ENCODE peak calls at places on chromosomes 2 and 18, in eight cellular contexts. U, J, C, D, I, K, Y and Q are unnamed samples.

GRCh38 chr18:22847392-22847791 is 85.7 kb upstream of the RBBP8 start:
- DNase-seq in U (peak; percentile 51), J (no peak), C (no peak), D (peak; percentile 31), I (no peak), K (no peak), Y (no peak), Q (peak; percentile 82)

GRCh38 chr2:56743807-56744206 is 560.0 kb downstream of the CCDC85A start:
- DNase-seq in U (no peak), J (no peak), C (no peak), D (no peak), I (no peak), K (no peak), Y (no peak), Q (no peak)

GRCh38 chr2:126911111-126911796 is 12.6 kb downstream of the TEX51 start:
- DNase-seq in U (no peak), J (no peak), C (no peak), D (no peak), I (peak; percentile 13), K (no peak), Y (no peak), Q (no peak)

GRCh38 chr2:70362661-70363060 is 60.8 kb upstream of the FAM136A start:
- DNase-seq in U (no peak), J (no peak), C (no peak), D (no peak), I (no peak), K (no peak), Y (no peak), Q (no peak)

GRCh38 chr2:98572211-98572610 is 36.1 kb downstream of the COA5 start:
- DNase-seq in U (no peak), J (no peak), C (no peak), D (no peak), I (no peak), K (no peak), Y (no peak), Q (no peak)

GRCh38 chr2:188345439-188345838 is 53.8 kb downstream of the GULP1 start:
- DNase-seq in U (peak; percentile 27), J (no peak), C (no peak), D (no peak), I (no peak), K (no peak), Y (no peak), Q (peak; percentile 46)

GRCh38 chr2:85009019-85009618 is 38.2 kb downstream of the KCMF1 start:
- DNase-seq in U (no peak), J (no peak), C (no peak), D (no peak), I (no peak), K (no peak), Y (no peak), Q (no peak)

GRCh38 chr2:74142340-74142739 is 5.4 kb downstream of the BOLA3 start:
- DNase-seq in U (no peak), J (no peak), C (no peak), D (no peak), I (peak; percentile 78), K (no peak), Y (no peak), Q (no peak)

GRCh38 chr2:222052934-222053367 is 245.8 kb downstream of the PAX3 start:
- DNase-seq in U (no peak), J (peak; percentile 82), C (no peak), D (no peak), I (peak; percentile 91), K (peak; percentile 22), Y (no peak), Q (no peak)

GRCh38 chr18:9740076-9740475 is 32.0 kb downstream of the RAB31 start:
- DNase-seq in U (no peak), J (no peak), C (no peak), D (no peak), I (no peak), K (no peak), Y (no peak), Q (no peak)

GRCh38 chr18:9741461-9741820 is 33.3 kb downstream of the RAB31 start:
- DNase-seq in U (no peak), J (no peak), C (no peak), D (no peak), I (no peak), K (no peak), Y (no peak), Q (no peak)

GRCh38 chr18:9741821-9742541 is 33.9 kb downstream of the RAB31 start:
- DNase-seq in U (no peak), J (no peak), C (no peak), D (no peak), I (peak; percentile 76), K (no peak), Y (peak; percentile 19), Q (no peak)

GRCh38 chr18:9743200-9744016 is 35.3 kb downstream of the RAB31 start:
- DNase-seq in U (peak; percentile 98), J (no peak), C (peak; percentile 95), D (peak; percentile 93), I (peak; percentile 87), K (peak; percentile 96), Y (peak; percentile 88), Q (peak; percentile 80)

DNA sequence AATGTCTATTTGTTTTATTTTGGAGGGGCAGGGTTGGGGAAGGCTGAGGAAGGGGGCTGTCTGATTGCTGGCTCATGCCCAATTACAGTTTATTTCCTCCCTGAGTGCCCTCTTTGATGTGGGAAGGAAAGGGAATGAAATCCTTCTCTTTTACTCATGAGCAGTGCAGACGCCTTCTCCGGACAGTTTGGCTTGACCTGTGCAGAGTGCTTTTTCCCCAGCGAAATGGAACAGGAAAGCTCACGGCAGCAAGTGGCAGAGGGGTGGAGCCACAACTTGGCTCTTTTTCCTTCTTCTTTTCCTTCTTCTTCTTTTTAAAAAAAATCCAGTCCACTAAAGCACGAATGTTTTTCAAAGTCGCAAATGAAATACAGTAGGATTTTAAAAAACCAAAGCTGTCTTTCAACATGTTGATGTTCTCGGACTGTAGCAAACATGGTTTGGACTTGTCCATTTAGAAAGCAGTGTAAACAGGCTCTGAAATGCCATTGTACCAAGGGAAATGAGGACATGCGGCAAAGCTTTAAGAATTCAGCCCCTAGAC is 34.6 kb downstream of the RAB31 start:
- DNase-seq in U (peak; percentile 36), J (no peak), C (no peak), D (no peak), I (peak; percentile 20), K (no peak), Y (no peak), Q (no peak)
- H3K4me3 ChIP-seq in U (no peak overlapping the region), J (no peak overlapping the region), C (no peak overlapping the region), D (no peak overlapping the region), I (no peak overlapping the region), K (peak overlapping the region; percentile 13), Y (no peak overlapping the region), Q (peak overlapping the region; percentile 3)

DNA sequence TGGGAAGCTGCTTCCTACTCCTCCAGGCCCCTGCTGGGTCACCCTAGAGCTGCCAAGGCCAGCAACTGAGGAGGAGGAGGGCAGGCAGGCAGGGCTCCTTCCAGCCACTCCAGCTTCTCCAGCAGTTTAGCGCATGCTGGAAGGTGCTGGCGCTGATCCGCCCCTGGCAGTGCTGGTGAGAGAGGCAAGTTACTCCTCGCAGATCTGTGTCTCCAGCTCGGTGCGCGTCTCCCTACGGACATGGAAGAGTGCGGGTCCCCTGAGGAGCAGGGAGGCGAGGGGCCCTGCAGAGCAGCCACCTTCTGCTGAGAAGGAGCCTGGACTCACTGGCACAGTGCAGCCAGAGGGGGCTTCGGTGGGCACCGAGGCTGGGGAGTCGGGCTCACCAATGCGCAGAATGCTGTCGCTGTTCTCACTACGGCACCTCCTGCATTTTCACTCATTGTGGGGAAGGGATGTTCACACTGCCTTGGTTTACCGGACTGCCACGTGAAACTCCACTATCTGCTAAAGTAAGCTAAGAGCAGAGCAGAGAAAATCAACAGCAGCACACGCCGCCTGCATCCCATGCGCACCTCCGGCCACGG is 206.0 kb downstream of the HDAC4 start:
- DNase-seq in U (no peak), J (no peak), C (no peak), D (no peak), I (no peak), K (no peak), Y (no peak), Q (no peak)
- H3K9ac ChIP-seq in U (no peak overlapping the region), J (peak overlapping the region; percentile 61), C (no peak overlapping the region), D (no peak overlapping the region), I (no peak overlapping the region), K (no peak overlapping the region), Y (no peak overlapping the region), Q (no peak overlapping the region)

DNA sequence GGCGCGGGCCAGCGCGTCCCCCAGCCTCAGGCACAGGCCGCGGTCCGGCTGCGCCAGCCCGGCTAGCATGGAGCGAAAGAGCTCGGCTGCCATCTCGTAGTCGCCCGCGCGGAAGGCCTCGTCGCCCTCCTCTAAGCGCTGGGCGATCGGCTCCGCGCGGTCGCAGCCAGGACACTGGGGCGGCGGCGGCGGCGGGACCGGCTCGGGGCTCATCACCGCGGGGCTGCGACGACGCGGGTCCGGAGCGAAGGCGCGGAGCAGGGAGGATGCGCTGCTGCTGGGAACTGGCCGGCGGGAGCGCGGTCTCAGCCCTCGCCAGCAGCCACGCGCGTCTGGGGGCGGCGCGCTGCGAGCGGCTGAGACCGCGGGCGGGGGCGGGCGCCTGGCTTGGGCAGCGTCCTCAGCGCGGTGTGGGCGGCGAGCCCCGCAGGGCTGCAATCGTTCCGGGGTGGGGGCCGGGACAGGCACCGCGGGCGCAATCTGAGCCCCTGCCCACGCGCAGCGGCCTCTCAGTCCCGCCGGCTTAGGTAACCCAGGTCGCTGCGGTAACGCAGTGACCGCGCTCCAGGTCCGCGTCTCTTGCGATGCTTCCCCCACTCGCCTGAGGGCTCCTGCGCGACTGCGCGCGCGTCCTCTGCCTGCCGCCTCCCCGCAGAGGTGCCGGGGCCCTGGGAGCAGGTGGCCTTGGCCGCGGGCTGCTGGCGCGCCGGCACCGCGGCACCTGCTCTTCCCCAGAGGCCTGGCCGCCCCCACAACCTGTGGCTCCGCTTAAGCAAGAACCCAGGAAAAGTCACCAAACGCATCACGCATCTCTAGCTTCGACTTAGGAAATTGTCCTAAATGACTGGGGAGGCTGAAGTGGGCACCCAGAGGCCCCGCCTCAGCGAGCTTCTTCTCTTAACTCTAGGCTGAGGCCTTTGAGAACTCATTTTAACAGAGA is at the start of gene LONRF2:
- DNase-seq in U (no peak), J (peak; percentile 30), C (no peak), D (no peak), I (peak; percentile 69), K (no peak), Y (no peak), Q (peak; percentile 75)
- H3K4me3 ChIP-seq in U (peak within 1 kb of the TSS; percentile 38), J (peak within 1 kb of the TSS; percentile 90), C (peak within 1 kb of the TSS; percentile 24), D (peak within 1 kb of the TSS; percentile 17), I (peak within 1 kb of the TSS; percentile 61), K (no peak within 1 kb of the TSS), Y (peak within 1 kb of the TSS; percentile 81), Q (peak within 1 kb of the TSS; percentile 73)

DNA sequence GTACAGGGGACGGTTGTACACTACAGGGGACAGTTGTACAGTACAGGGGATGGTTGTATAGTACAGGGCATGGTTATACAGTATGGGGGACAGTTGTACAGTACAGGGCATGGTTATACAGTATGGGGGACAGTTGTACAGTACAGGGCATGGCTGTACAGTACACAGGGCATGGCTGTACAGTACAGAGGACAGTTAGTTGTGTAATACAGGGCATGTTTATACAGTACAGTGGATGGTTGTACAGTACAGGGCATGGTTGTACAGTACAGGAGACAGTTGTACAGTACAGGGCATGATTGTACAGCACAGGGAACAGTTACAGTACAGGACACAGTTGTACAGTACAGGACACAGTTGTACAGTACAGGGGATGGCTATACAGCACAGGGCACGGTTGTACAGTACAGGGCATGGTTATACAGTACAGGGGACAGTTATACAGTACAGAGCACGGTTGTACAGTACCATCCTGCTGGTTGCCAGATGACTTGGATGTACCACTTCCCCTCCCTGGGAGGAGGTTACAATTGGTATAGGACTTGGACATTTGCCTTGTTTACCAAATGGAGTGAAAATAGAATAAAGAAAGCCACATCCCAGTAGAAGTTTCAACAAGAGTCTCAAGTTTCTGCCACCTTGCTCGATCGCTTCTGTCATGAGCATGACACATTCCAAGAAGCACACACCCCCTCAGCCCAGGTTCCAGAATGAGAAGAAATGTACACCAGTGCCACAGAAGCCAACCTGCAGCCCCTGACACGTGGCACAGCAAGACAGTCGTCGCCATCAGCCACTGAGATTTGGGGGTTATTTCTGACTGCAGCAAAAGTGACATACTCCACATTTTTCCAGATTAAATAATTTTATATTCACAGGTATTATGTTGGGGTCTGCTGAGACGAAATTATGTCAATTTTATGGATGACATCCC is 16.0 kb downstream of the CYRIA start:
- DNase-seq in U (no peak), J (no peak), C (no peak), D (no peak), I (no peak), K (no peak), Y (no peak), Q (no peak)
- H3K9ac ChIP-seq in U (no peak overlapping the region), J (peak overlapping the region; percentile 7), C (no peak overlapping the region), D (no peak overlapping the region), I (no peak overlapping the region), K (no peak overlapping the region), Y (no peak overlapping the region), Q (peak overlapping the region; percentile 83)